ENCODE peak calls at places on chromosome 9, in five cellular contexts. One of them, this sample, is unnamed.

GRCh38 chr9:83432104-83432627 is 106.0 kb downstream of the FRMD3 start:
- DNase-seq in PC-9: peak
- DNase-seq in NCI-H345: no peak
- DNase-seq in CMK: no peak
- DNase-seq in psoas muscle: peak
- DNase-seq in this sample: peak

GRCh38 chr9:134570151-134570621 is 71.4 kb upstream of the COL5A1 start:
- DNase-seq in CMK: no peak
- DNase-seq in psoas muscle: no peak
- DNase-seq in NCI-H345: peak
- DNase-seq in PC-9: no peak
- DNase-seq in this sample: no peak

GRCh38 chr9:1202512-1203285 is 152.5 kb downstream of the DMRT2 start:
- DNase-seq in PC-9: no peak
- DNase-seq in CMK: no peak
- DNase-seq in psoas muscle: no peak
- DNase-seq in NCI-H345: no peak
- DNase-seq in this sample: no peak

GRCh38 chr9:33452828-33453271 is 5.5 kb upstream of the AQP3 start:
- DNase-seq in CMK: no peak
- DNase-seq in PC-9: peak
- DNase-seq in NCI-H345: peak
- DNase-seq in psoas muscle: no peak
- DNase-seq in this sample: no peak

GRCh38 chr9:130069048-130069447 is 15.3 kb downstream of the GPR107 start:
- DNase-seq in CMK: no peak
- DNase-seq in PC-9: no peak
- DNase-seq in psoas muscle: no peak
- DNase-seq in NCI-H345: no peak
- DNase-seq in this sample: no peak

GRCh38 chr9:76927540-76928240 is 21.8 kb upstream of the PRUNE2 start:
- DNase-seq in psoas muscle: no peak
- DNase-seq in NCI-H345: no peak
- DNase-seq in CMK: no peak
- DNase-seq in PC-9: no peak
- DNase-seq in this sample: no peak

GRCh38 chr9:77793909-77794308 is 145.8 kb upstream of the GNA14 start:
- DNase-seq in PC-9: peak
- DNase-seq in psoas muscle: no peak
- DNase-seq in CMK: no peak
- DNase-seq in NCI-H345: peak
- DNase-seq in this sample: peak

GRCh38 chr9:88737876-88738275 is 202.9 kb downstream of the NXNL2 start:
- DNase-seq in psoas muscle: no peak
- DNase-seq in PC-9: no peak
- DNase-seq in NCI-H345: no peak
- DNase-seq in CMK: no peak
- DNase-seq in this sample: no peak

GRCh38 chr9:76323481-76323880 is 70.7 kb downstream of the RFK start:
- DNase-seq in psoas muscle: no peak
- DNase-seq in NCI-H345: no peak
- DNase-seq in PC-9: no peak
- DNase-seq in CMK: no peak
- DNase-seq in this sample: no peak

GRCh38 chr9:18785604-18786003 is 247.4 kb downstream of the SAXO1 start:
- DNase-seq in CMK: no peak
- DNase-seq in PC-9: no peak
- DNase-seq in psoas muscle: no peak
- DNase-seq in NCI-H345: no peak
- DNase-seq in this sample: no peak

GRCh38 chr9:116070256-116070914 is 83.2 kb upstream of the PAPPA start:
- DNase-seq in psoas muscle: no peak
- DNase-seq in NCI-H345: no peak
- DNase-seq in CMK: no peak
- DNase-seq in PC-9: no peak
- DNase-seq in this sample: no peak

GRCh38 chr9:78236511-78236950 is 656 bp downstream of the CEP78 start:
- DNase-seq in psoas muscle: no peak
- DNase-seq in PC-9: no peak
- DNase-seq in NCI-H345: peak
- DNase-seq in CMK: no peak
- DNase-seq in this sample: no peak

GRCh38 chr9:96514108-96514824 is 64.3 kb downstream of the HABP4 start:
- DNase-seq in PC-9: no peak
- DNase-seq in psoas muscle: no peak
- DNase-seq in NCI-H345: no peak
- DNase-seq in CMK: no peak
- DNase-seq in this sample: no peak

GRCh38 chr9:75866273-75866871 is 24.1 kb upstream of the PCSK5 start:
- DNase-seq in psoas muscle: no peak
- DNase-seq in PC-9: peak
- DNase-seq in CMK: no peak
- DNase-seq in NCI-H345: peak
- DNase-seq in this sample: no peak

GRCh38 chr9:29511680-29512079 is 1938.4 kb upstream of the C9orf72 start:
- DNase-seq in PC-9: no peak
- DNase-seq in NCI-H345: no peak
- DNase-seq in CMK: no peak
- DNase-seq in psoas muscle: no peak
- DNase-seq in this sample: no peak

GRCh38 chr9:7570107-7570720 is 229.4 kb downstream of the DMAC1 start:
- DNase-seq in PC-9: peak
- DNase-seq in NCI-H345: peak
- DNase-seq in CMK: peak
- DNase-seq in psoas muscle: no peak
- DNase-seq in this sample: peak

GRCh38 chr9:133515240-133515610 is 9.5 kb downstream of the MYMK start:
- DNase-seq in NCI-H345: no peak
- DNase-seq in CMK: no peak
- DNase-seq in PC-9: no peak
- DNase-seq in psoas muscle: peak
- DNase-seq in this sample: no peak

GRCh38 chr9:137412431-137412830 is 10.5 kb downstream of the EXD3 start:
- DNase-seq in CMK: no peak
- DNase-seq in psoas muscle: peak
- DNase-seq in NCI-H345: no peak
- DNase-seq in PC-9: no peak
- DNase-seq in this sample: no peak

GRCh38 chr9:137031904-137032639 is at the start of gene FUT7:
- DNase-seq in PC-9: no peak
- DNase-seq in NCI-H345: no peak
- DNase-seq in psoas muscle: no peak
- DNase-seq in CMK: no peak
- DNase-seq in this sample: no peak

GRCh38 chr9:92704528-92704927 is 34.6 kb upstream of the IPPK start:
- DNase-seq in NCI-H345: no peak
- DNase-seq in PC-9: no peak
- DNase-seq in CMK: no peak
- DNase-seq in psoas muscle: no peak
- DNase-seq in this sample: no peak

GRCh38 chr9:130432796-130433167 is 12.0 kb upstream of the ASS1 start:
- DNase-seq in NCI-H345: peak
- DNase-seq in psoas muscle: peak
- DNase-seq in CMK: no peak
- DNase-seq in PC-9: peak
- DNase-seq in this sample: no peak

GRCh38 chr9:237858-238345 is 23.2 kb downstream of the DOCK8 start:
- DNase-seq in PC-9: no peak
- DNase-seq in psoas muscle: no peak
- DNase-seq in NCI-H345: no peak
- DNase-seq in CMK: no peak
- DNase-seq in this sample: no peak

GRCh38 chr9:8856686-8857329 is 1057.2 kb upstream of the DMAC1 start:
- DNase-seq in NCI-H345: peak
- DNase-seq in psoas muscle: no peak
- DNase-seq in CMK: no peak
- DNase-seq in PC-9: no peak
- DNase-seq in this sample: no peak

This sample was measured in SW 1271.